ENCODE peak calls at places on chromosomes 6 and 20, in eight cellular contexts. S, N, H, F, D, R, W and J are unnamed samples.

GRCh38 chr20:49278817-49279676 is 1.2 kb upstream of the ZNFX1 start:
- DNase-seq in S (no peak), N (no peak), H (no peak), F (no peak), D (no peak), R (no peak), W (no peak), J (peak)

GRCh38 chr6:2938004-2938631 is 33.2 kb downstream of the SERPINB6 start:
- DNase-seq in S (no peak), N (no peak), H (no peak), F (no peak), D (no peak), R (no peak), W (no peak), J (no peak)

GRCh38 chr6:162468326-162468725 is 259.2 kb downstream of the PRKN start:
- DNase-seq in S (no peak), N (no peak), H (no peak), F (no peak), D (no peak), R (no peak), W (no peak), J (no peak)

GRCh38 chr6:146543211-146543939 is at the start of gene RAB32:
- DNase-seq in S (no peak), N (no peak), H (peak), F (peak), D (peak), R (no peak), W (no peak), J (no peak)

GRCh38 chr6:157096105-157096504 is 227.2 kb downstream of the TMEM242 start:
- DNase-seq in S (no peak), N (no peak), H (no peak), F (no peak), D (no peak), R (no peak), W (no peak), J (no peak)

GRCh38 chr6:5214570-5215052 is 46.1 kb downstream of the LYRM4 start:
- DNase-seq in S (no peak), N (no peak), H (peak), F (peak), D (no peak), R (no peak), W (peak), J (peak)

GRCh38 chr6:18263561-18264337 is 581 bp downstream of the DEK start:
- DNase-seq in S (peak), N (no peak), H (peak), F (no peak), D (no peak), R (no peak), W (peak), J (peak)

GRCh38 chr20:62761058-62761758 is 35.1 kb upstream of the MRGBP start:
- DNase-seq in S (no peak), N (no peak), H (no peak), F (no peak), D (no peak), R (no peak), W (no peak), J (no peak)

GRCh38 chr6:107532707-107533106 is 42.8 kb downstream of the SOBP start:
- DNase-seq in S (no peak), N (no peak), H (no peak), F (no peak), D (no peak), R (no peak), W (no peak), J (no peak)

GRCh38 chr20:431012-431904 is 23.2 kb downstream of the RBCK1 start:
- DNase-seq in S (no peak), N (no peak), H (peak), F (peak), D (no peak), R (no peak), W (peak), J (no peak)

GRCh38 chr6:43368517-43369160 is 808 bp downstream of the ZNF318 start:
- DNase-seq in S (no peak), N (no peak), H (peak), F (peak), D (no peak), R (no peak), W (no peak), J (peak)

GRCh38 chr6:122833229-122833556 is 44.1 kb downstream of the SMPDL3A start:
- DNase-seq in S (no peak), N (no peak), H (no peak), F (no peak), D (no peak), R (no peak), W (no peak), J (no peak)

GRCh38 chr6:117449549-117450439 is 24.1 kb upstream of the ROS1 start:
- DNase-seq in S (no peak), N (no peak), H (peak), F (peak), D (peak), R (peak), W (peak), J (peak)

GRCh38 chr20:38085031-38085430 is 51.5 kb downstream of the RPRD1B start:
- DNase-seq in S (no peak), N (no peak), H (no peak), F (peak), D (no peak), R (no peak), W (no peak), J (no peak)

GRCh38 chr6:1094306-1094705 is 217.6 kb upstream of the FOXQ1 start:
- DNase-seq in S (no peak), N (no peak), H (peak), F (peak), D (peak), R (no peak), W (no peak), J (no peak)

GRCh38 chr6:28218312-28219248 is 6.5 kb upstream of the ZSCAN9 start:
- DNase-seq in S (no peak), N (no peak), H (peak), F (peak), D (no peak), R (no peak), W (peak), J (peak)

GRCh38 chr20:9409981-9410380 is 104.4 kb upstream of the LAMP5 start:
- DNase-seq in S (no peak), N (no peak), H (peak), F (peak), D (peak), R (no peak), W (no peak), J (no peak)

GRCh38 chr6:156589281-156589680 is 187.9 kb upstream of the ARID1B start:
- DNase-seq in S (no peak), N (no peak), H (no peak), F (peak), D (no peak), R (no peak), W (no peak), J (peak)

GRCh38 chr6:27130668-27131428 is 116.7 kb upstream of the PRSS16 start:
- DNase-seq in S (no peak), N (no peak), H (no peak), F (no peak), D (no peak), R (no peak), W (peak), J (no peak)

GRCh38 chr6:33578588-33579011 is 1.5 kb downstream of the BAK1 start:
- DNase-seq in S (peak), N (no peak), H (no peak), F (no peak), D (no peak), R (peak), W (no peak), J (no peak)

GRCh38 chr6:24574809-24575208 is 71.2 kb downstream of the KIAA0319 start:
- DNase-seq in S (no peak), N (no peak), H (peak), F (no peak), D (no peak), R (no peak), W (no peak), J (no peak)

GRCh38 chr6:29694637-29695036 is 13.7 kb upstream of the ZFP57 start:
- DNase-seq in S (no peak), N (no peak), H (no peak), F (no peak), D (no peak), R (no peak), W (no peak), J (no peak)

GRCh38 chr20:1870792-1871550 is 24.2 kb upstream of the SIRPA start:
- DNase-seq in S (no peak), N (no peak), H (no peak), F (peak), D (no peak), R (no peak), W (no peak), J (no peak)

GRCh38 chr6:144194293-144194828 is 44.0 kb downstream of the STX11 start:
- DNase-seq in S (no peak), N (no peak), H (peak), F (no peak), D (no peak), R (no peak), W (no peak), J (no peak)

GRCh38 chr20:62766071-62766450 is 30.2 kb upstream of the MRGBP start:
- DNase-seq in S (no peak), N (no peak), H (no peak), F (no peak), D (no peak), R (no peak), W (no peak), J (no peak)

GRCh38 chr6:156778615-156779205 is 1.5 kb downstream of the ARID1B start:
- DNase-seq in S (peak), N (no peak), H (peak), F (no peak), D (no peak), R (peak), W (peak), J (peak)

GRCh38 chr6:135186255-135186654 is 5.1 kb downstream of the MYB start:
- DNase-seq in S (no peak), N (no peak), H (no peak), F (no peak), D (no peak), R (no peak), W (no peak), J (no peak)

GRCh38 chr20:33858666-33859065 is 47.5 kb downstream of the CHMP4B start:
- DNase-seq in S (no peak), N (no peak), H (no peak), F (no peak), D (no peak), R (no peak), W (no peak), J (no peak)

GRCh38 chr6:44498436-44498835 is 110.9 kb downstream of the CDC5L start:
- DNase-seq in S (no peak), N (no peak), H (no peak), F (no peak), D (no peak), R (no peak), W (no peak), J (no peak)

GRCh38 chr6:44388876-44389275 is 1.4 kb downstream of the CDC5L start:
- DNase-seq in S (no peak), N (no peak), H (peak), F (no peak), D (no peak), R (no peak), W (no peak), J (no peak)

GRCh38 chr6:144737998-144738397 is 452.9 kb downstream of the UTRN start:
- DNase-seq in S (no peak), N (no peak), H (no peak), F (no peak), D (no peak), R (no peak), W (peak), J (no peak)

GRCh38 chr6:132362318-132363185 is 38.7 kb downstream of the MOXD1 start:
- DNase-seq in S (no peak), N (no peak), H (peak), F (no peak), D (no peak), R (no peak), W (no peak), J (no peak)

GRCh38 chr6:3697609-3698008 is 53.9 kb downstream of the PXDC1 start:
- DNase-seq in S (no peak), N (no peak), H (peak), F (peak), D (peak), R (no peak), W (no peak), J (no peak)

GRCh38 chr20:6848992-6849391 is 81.5 kb downstream of the BMP2 start:
- DNase-seq in S (no peak), N (no peak), H (no peak), F (no peak), D (no peak), R (no peak), W (no peak), J (no peak)